ENCODE peak calls at places on chromosomes 6 and 20, in seven cellular contexts. K, I, C, D, H, G and W are unnamed samples. For H3K9me3, the result is how much of the 10 kb centered on the place peaks cover.

GRCh38 chr20:19775353-19776201 is 17.5 kb downstream of the RIN2 start:
- DNase-seq in C (no peak), D (no peak), I (no peak), K (peak), G (no peak), H (no peak), W (no peak)

GRCh38 chr6:108117427-108118358 is 43.2 kb upstream of the OSTM1 start:
- DNase-seq in D (peak), C (peak), I (no peak), G (peak), H (no peak), K (peak), W (no peak)

GRCh38 chr6:41940759-41941279 is 789 bp downstream of the CCND3 start:
- DNase-seq in D (peak), K (peak), I (no peak), H (peak), C (peak), G (peak), W (no peak)

GRCh38 chr6:44216677-44217331 is at the start of gene MYMX:
- DNase-seq in C (no peak), D (no peak), I (no peak), H (no peak), G (no peak), K (no peak), W (no peak)

GRCh38 chr6:90294614-90294988 is 2.0 kb downstream of the BACH2 start:
- DNase-seq in D (no peak), G (no peak), C (no peak), H (peak), I (no peak), K (no peak), W (no peak)

GRCh38 chr6:32397252-32397920 is 9.6 kb downstream of the BTNL2 start:
- DNase-seq in K (no peak), H (peak), I (no peak), C (no peak), D (no peak), G (no peak), W (no peak)

GRCh38 chr6:120056085-120056484 is 706.5 kb upstream of the MAN1A1 start:
- DNase-seq in C (no peak), D (no peak), I (no peak), G (no peak), K (no peak), H (peak), W (no peak)

GRCh38 chr6:157494132-157494705 is 113.2 kb downstream of the ZDHHC14 start:
- DNase-seq in C (no peak), K (no peak), I (no peak), H (no peak), D (no peak), G (no peak), W (no peak)

GRCh38 chr6:30169658-30170614 is 6.6 kb downstream of the TRIM15 start:
- DNase-seq in D (no peak), I (peak), K (no peak), H (peak), C (no peak), G (no peak), W (no peak)

GRCh38 chr20:16397053-16397452 is 176.2 kb downstream of the KIF16B start:
- DNase-seq in D (peak), G (no peak), I (no peak), K (no peak), C (no peak), H (no peak), W (peak)

GRCh38 chr6:89140347-89141159 is 5.3 kb upstream of the PM20D2 start:
- DNase-seq in I (peak), G (no peak), D (no peak), H (no peak), C (no peak), K (no peak), W (no peak)

GRCh38 chr6:106556368-106556960 is 72.8 kb downstream of the RTN4IP1 start:
- DNase-seq in G (no peak), C (no peak), I (peak), K (no peak), H (peak), D (no peak), W (no peak)

GRCh38 chr6:3628143-3628840 is 123.2 kb downstream of the PXDC1 start:
- DNase-seq in K (no peak), G (no peak), D (no peak), C (no peak), H (no peak), I (no peak), W (no peak)

GRCh38 chr20:56687061-56687460 is 58.0 kb downstream of the TFAP2C start:
- DNase-seq in C (no peak), I (no peak), K (no peak), D (no peak), H (no peak), G (no peak), W (no peak)
- H3K9me3 ChIP-seq in C (under half), I (under half), K (under half), D (under half), H (under half), G (under half), W (under half)

GRCh38 chr6:96994660-96995059 is 70.1 kb downstream of the KLHL32 start:
- DNase-seq in I (no peak), K (no peak), G (no peak), H (no peak), D (no peak), C (no peak), W (no peak)

GRCh38 chr6:96995903-96996302 is 71.4 kb downstream of the KLHL32 start:
- DNase-seq in I (no peak), C (no peak), H (no peak), D (no peak), K (no peak), G (peak), W (no peak)

GRCh38 chr6:96990989-96991388 is 66.5 kb downstream of the KLHL32 start:
- DNase-seq in K (no peak), H (no peak), D (no peak), C (no peak), I (no peak), G (no peak), W (no peak)

GRCh38 chr6:96990462-96990861 is 65.9 kb downstream of the KLHL32 start:
- DNase-seq in G (no peak), D (no peak), H (no peak), I (no peak), C (no peak), K (no peak), W (no peak)

DNA sequence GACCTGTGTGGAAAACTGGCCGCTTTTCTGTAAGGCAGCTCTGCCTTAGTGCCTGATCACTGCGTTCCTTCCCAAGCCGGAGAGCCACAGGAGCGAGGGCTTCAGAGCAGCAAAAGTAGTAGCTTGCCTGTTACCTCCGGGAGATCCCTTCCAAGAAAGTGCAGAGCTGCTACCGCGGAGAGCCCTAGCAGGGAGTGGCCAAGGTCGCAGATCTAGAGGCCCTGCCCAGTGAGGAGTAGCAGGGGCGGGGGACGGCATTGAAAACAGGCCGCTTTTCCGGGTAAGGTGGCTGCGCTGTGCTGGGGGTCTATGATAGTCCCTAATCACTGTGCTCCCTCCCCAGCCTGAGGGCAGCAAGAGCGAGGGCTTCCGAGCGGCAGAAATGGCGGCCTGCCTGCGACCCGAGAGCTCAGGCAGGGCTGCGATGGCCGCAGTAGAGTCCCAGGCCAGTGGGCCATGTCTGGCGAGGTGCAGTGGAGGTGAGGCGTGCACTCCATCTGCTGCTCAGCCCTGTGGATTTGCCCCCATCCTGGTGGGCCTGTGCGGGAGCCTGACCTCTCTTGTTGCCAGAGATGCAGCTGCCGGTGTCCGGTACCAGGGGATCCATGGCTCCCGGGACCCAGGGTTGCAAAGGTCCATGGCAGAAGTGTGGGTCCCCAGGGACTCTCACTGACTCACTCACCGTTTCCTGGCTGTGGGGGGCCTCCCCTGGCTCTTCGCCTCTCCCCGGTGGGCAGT is 67.3 kb downstream of the KLHL32 start:
- DNase-seq in H (no peak), I (no peak), C (no peak), K (no peak), D (no peak), G (peak), W (no peak)
- H3K9me3 ChIP-seq in H (under half), I (under half), C (under half), K (under half), D (under half), G (under half), W (under half)

DNA sequence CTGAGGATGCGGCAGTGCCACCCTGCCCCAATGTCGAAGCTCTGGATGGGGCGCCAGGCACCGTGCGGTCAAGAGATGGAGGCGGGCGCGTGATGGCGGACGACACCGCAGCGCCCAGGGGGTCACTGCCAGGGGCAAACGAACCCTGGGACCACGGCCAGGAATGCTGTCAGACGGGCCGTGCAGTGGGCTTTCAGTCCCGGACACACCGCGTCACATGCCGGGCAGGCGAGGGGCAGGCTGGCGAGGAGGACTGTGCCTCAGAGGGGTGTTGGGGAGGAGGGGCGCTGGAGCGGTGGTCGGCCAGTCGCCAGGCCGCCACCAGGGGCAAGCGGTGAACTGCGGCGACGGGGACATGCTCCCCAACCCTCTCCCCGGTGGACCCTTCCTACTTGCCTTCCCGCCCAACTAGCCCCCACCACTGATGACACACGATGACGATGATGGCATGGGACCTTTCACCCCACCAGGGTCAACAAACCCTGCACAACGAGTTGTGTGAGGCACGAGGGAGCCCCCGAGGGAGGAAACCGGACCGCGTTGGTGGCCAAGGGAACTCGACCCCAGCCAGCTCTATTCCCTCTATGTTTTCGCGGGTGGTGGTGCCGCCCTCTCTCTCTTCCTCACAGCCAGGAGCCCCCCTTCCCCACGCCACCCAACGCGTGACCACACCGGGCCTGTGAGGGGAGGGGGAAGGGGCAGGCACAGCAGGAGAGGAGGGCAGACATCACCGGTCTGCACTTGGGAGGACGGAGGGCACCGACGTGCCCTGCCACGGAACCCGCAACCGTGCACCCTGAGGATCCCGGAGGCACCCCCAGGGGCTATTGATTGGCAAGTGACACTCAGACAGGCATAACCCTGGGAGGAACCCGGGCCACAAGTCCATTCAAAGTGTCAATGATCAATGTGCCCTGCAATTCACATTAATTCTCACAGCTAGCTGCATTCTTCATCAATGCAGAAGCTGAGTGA is 1960.9 kb upstream of the DEFB115 start:
- DNase-seq in G (peak), C (no peak), D (no peak), I (no peak), K (no peak), H (no peak), W (no peak)
- H3K9me3 ChIP-seq in G (under half), C (under half), D (under half), I (half or more), K (under half), H (under half), W (under half)

DNA sequence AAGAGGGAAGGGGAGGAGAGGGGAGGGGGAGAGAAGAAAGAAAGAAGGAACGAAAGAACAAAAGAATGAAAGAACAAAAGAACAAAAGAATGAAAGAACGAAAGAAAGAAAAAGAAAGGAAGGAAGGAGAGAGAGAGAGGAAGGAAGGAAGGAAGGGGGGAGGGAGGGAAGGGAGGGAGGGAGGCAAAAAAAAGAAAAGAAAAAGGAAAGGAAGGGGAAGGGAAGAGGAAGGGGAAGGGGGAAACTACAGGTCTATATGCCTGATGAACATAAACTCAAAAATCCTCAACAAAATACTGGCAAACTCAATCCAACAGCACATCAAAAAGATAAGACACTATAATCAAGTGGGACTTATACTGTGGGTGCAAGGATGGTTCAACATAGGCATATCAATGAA is 13.7 kb upstream of the LGSN start:
- DNase-seq in I (no peak), D (no peak), K (no peak), H (no peak), G (no peak), C (no peak), W (no peak)
- H3K9me3 ChIP-seq in I (under half), D (under half), K (under half), H (under half), G (under half), C (under half), W (under half)

DNA sequence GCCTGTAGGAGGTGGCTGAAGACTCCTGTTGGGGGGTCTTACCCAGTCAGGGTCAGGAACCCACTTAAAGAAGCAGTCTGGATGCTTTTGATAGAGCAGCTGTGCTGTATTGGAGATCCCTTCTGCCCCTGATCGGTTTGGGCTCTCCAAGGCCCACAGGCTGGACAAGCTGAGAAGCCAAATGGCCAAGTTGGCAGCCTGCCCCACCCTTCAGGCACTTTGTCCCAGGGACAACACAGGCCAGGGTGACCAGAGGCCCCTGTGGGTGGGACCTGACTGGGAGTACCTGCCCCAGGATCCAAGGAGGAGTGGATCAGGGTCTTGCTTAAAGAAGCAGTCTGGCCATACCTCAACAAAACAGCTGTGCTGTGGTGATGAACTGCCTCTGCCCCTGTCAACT is 48.4 kb downstream of the ZC2HC1B start:
- DNase-seq in K (no peak), G (no peak), I (no peak), H (no peak), C (no peak), D (no peak), W (no peak)
- H3K9me3 ChIP-seq in K (under half), G (under half), I (under half), H (under half), C (under half), D (under half), W (under half)